ENCODE peak calls at places on chromosomes 7 and 10, in eight cellular contexts. V is fibroblast of lung; A is aorta; S is T-helper 1 cell; B is activated CD4-positive, alpha-beta T cell treated with anti-CD3 and anti-CD28 coated beads, Interleukin-2, amount 50 U/mL, for 4 hours; P is naive thymus-derived CD4-positive, alpha-beta T cell; M is stimulated activated CD8-positive, alpha-beta memory T cell treated with anti-CD3 and anti-CD28 coated beads, Interleukin-4, amount 100 ng/mL, for 24 hours; L is NCI-H345. N is an unnamed sample.

GRCh38 chr7:95318501-95318900 is 5.8 kb downstream of the PON1 start:
- DNase-seq in P (no peak), A (no peak), V (no peak), S (no peak), B (no peak), L (no peak), M (no peak), N (no peak)

GRCh38 chr10:110779489-110779888 is 92.2 kb upstream of the PDCD4 start:
- DNase-seq in L (no peak), A (no peak), M (no peak), S (no peak), V (no peak), B (no peak), P (peak; percentile 53), N (no peak)

GRCh38 chr7:132394283-132395003 is 181.8 kb downstream of the PLXNA4 start:
- DNase-seq in B (peak; percentile 6), V (no peak), P (peak; percentile 54), M (no peak), A (no peak), S (no peak), L (no peak), N (no peak)

GRCh38 chr7:21986101-21986500 is 40.4 kb upstream of the CDCA7L start:
- DNase-seq in B (no peak), V (no peak), P (no peak), A (no peak), S (no peak), M (no peak), L (no peak), N (no peak)

GRCh38 chr7:75892634-75893272 is 13.9 kb downstream of the RHBDD2 start:
- DNase-seq in A (peak; percentile 70), V (peak; percentile 78), S (no peak), M (no peak), B (no peak), P (no peak), L (no peak), N (peak; percentile 92)

GRCh38 chr7:87599336-87599735 is 1.3 kb downstream of the ABCB1 start:
- DNase-seq in A (peak; percentile 57), V (no peak), L (no peak), B (peak; percentile 2), M (peak; percentile 34), P (peak; percentile 27), S (peak; percentile 18), N (peak; percentile 96)

GRCh38 chr10:95988702-95989101 is 54.7 kb upstream of the CCNJ start:
- DNase-seq in L (no peak), M (no peak), B (no peak), V (no peak), P (no peak), S (no peak), A (no peak), N (no peak)

GRCh38 chr7:3027005-3027404 is 16.7 kb downstream of the CARD11 start:
- DNase-seq in L (no peak), M (no peak), S (no peak), V (no peak), B (no peak), A (no peak), P (no peak), N (no peak)

GRCh38 chr10:64379898-64380297 is 858.7 kb downstream of the REEP3 start:
- DNase-seq in P (no peak), V (no peak), L (no peak), A (no peak), S (no peak), M (no peak), B (no peak), N (no peak)

GRCh38 chr7:137474627-137475026 is 131.1 kb upstream of the PTN start:
- DNase-seq in P (no peak), B (no peak), L (no peak), S (no peak), V (no peak), A (no peak), M (no peak), N (no peak)

GRCh38 chr10:4281207-4281825 is 496.3 kb upstream of the KLF6 start:
- DNase-seq in L (no peak), M (no peak), S (no peak), P (no peak), A (no peak), B (no peak), V (no peak), N (no peak)

GRCh38 chr7:2436341-2437104 is 33.1 kb downstream of the CHST12 start:
- DNase-seq in P (no peak), S (no peak), B (no peak), M (no peak), V (no peak), A (no peak), L (no peak), N (no peak)

N was measured in SW480.